ENCODE peak calls at places on chromosomes 1 and 21, in ten cellular contexts. R is prostate gland, W is lower lobe of right lung, I is heart left ventricle, C is astrocyte, V is suprapubic skin, P is breast epithelium, Y is ovary, B is transverse colon, M is hepatocyte. D is an unnamed sample.

GRCh38 chr1:31239653-31240241 is at the start of gene NKAIN1:
- DNase-seq in M (peak), R (no peak), B (no peak), Y (no peak), W (no peak), V (no peak), C (peak), P (no peak), I (no peak), D (no peak)

GRCh38 chr21:26965567-26966359 is 1.1 kb downstream of the ADAMTS5 start:
- DNase-seq in I (peak), R (no peak), C (no peak), V (peak), W (peak), Y (peak), M (peak), P (peak), B (peak), D (no peak)

GRCh38 chr1:225928186-225929175 is 4.4 kb upstream of the PYCR2 start:
- DNase-seq in I (no peak), Y (no peak), R (no peak), P (no peak), M (no peak), W (peak), V (no peak), C (no peak), B (no peak), D (no peak)

GRCh38 chr1:6260433-6260934 is 414 bp downstream of the GPR153 start:
- DNase-seq in I (peak), C (no peak), P (no peak), W (no peak), Y (peak), B (no peak), R (no peak), M (peak), V (no peak), D (no peak)

GRCh38 chr1:47755368-47755990 is 241.7 kb downstream of the TRABD2B start:
- DNase-seq in W (no peak), I (no peak), V (peak), P (peak), C (no peak), B (peak), R (no peak), Y (no peak), M (no peak), D (no peak)

GRCh38 chr1:104765115-104765514 is 1015.4 kb downstream of the AMY1C start:
- DNase-seq in M (peak), V (no peak), W (no peak), R (no peak), Y (no peak), I (no peak), C (no peak), P (no peak), B (no peak), D (no peak)

GRCh38 chr1:109912214-109912861 is 1.7 kb downstream of the CSF1 start:
- DNase-seq in Y (no peak), M (no peak), C (no peak), P (no peak), B (no peak), I (no peak), R (no peak), V (no peak), W (no peak), D (no peak)

GRCh38 chr21:20388400-20388799 is 609.8 kb upstream of the NCAM2 start:
- DNase-seq in B (no peak), M (no peak), P (no peak), V (no peak), R (no peak), C (no peak), I (no peak), W (no peak), Y (no peak), D (no peak)

GRCh38 chr1:155062702-155063411 is 683 bp upstream of the EFNA4 start:
- DNase-seq in W (peak), Y (no peak), V (no peak), I (peak), B (peak), C (no peak), P (peak), M (peak), R (peak), D (no peak)

GRCh38 chr1:15207031-15207828 is 39.8 kb upstream of the FHAD1 start:
- DNase-seq in V (no peak), P (peak), I (no peak), W (no peak), M (no peak), B (no peak), R (no peak), C (no peak), Y (no peak), D (no peak)

GRCh38 chr21:26801524-26801923 is 43.7 kb downstream of the ADAMTS1 start:
- DNase-seq in R (no peak), W (no peak), M (peak), Y (no peak), I (no peak), V (no peak), C (peak), P (no peak), B (no peak), D (no peak)

GRCh38 chr21:27571706-27572105 is 604.8 kb upstream of the ADAMTS5 start:
- DNase-seq in M (no peak), C (peak), B (no peak), P (no peak), Y (no peak), V (no peak), R (no peak), I (no peak), W (no peak), D (no peak)

GRCh38 chr1:55309053-55309452 is 93.9 kb upstream of the USP24 start:
- DNase-seq in V (no peak), C (peak), R (no peak), P (no peak), I (no peak), B (no peak), Y (no peak), W (no peak), M (no peak), D (no peak)

GRCh38 chr1:225617956-225618355 is 35.0 kb downstream of the ENAH start:
- DNase-seq in I (no peak), M (no peak), R (no peak), V (no peak), W (no peak), B (no peak), Y (no peak), P (no peak), C (no peak), D (no peak)

GRCh38 chr1:17274186-17275170 is 25.6 kb downstream of the PADI3 start:
- DNase-seq in C (no peak), I (peak), R (no peak), V (no peak), W (peak), M (peak), P (no peak), Y (no peak), B (peak), D (no peak)

GRCh38 chr21:17795084-17796036 is 23.8 kb downstream of the C21orf91 start:
- DNase-seq in C (no peak), V (no peak), Y (no peak), I (no peak), R (no peak), M (no peak), B (no peak), W (no peak), P (no peak), D (no peak)

GRCh38 chr1:90725341-90725960 is 8.3 kb upstream of the BARHL2 start:
- DNase-seq in I (no peak), Y (no peak), W (no peak), B (no peak), V (peak), P (no peak), C (no peak), R (no peak), M (no peak), D (no peak)

GRCh38 chr21:19792004-19792403 is 1206.2 kb upstream of the NCAM2 start:
- DNase-seq in I (no peak), R (no peak), Y (no peak), P (no peak), W (no peak), M (no peak), B (no peak), C (no peak), V (no peak), D (no peak)

GRCh38 chr1:232509570-232509969 is 120.4 kb downstream of the SIPA1L2 start:
- DNase-seq in Y (no peak), V (no peak), B (no peak), R (no peak), C (peak), M (no peak), I (no peak), P (no peak), W (no peak), D (no peak)

GRCh38 chr1:87284456-87285240 is 44.0 kb upstream of the LMO4 start:
- DNase-seq in P (no peak), C (peak), I (no peak), V (no peak), R (no peak), M (peak), B (no peak), Y (no peak), W (no peak), D (no peak)

DNA sequence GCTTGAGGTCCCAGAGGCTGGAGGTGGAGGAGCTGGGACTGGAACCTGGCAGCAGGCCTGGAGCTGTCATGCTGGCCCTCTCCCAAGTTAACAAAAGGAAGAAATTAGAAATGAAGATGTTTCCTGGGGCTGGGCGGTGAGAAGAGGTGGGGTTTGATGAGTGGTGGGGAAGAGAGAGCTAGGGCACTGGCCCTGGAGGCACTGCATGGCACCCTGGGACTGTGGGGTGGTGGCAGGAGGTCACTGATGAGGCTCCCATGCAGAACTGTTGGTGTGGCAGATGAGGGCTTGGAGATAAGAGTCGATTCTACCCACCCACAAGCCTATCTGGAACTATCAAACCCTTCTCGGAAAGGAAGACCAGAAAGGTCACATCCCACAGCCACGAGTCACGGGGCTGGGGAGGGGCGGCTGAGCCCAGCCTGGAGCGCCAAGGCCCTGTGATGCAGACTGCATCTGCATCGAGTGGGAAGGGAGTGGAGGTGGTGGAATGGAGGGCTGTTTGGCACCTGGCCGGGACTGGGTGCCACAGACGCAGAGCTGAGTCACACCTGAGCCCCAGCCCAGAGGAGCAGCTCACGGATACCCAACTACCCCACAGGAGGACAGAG is 29.4 kb downstream of the MRPL37 start:
- DNase-seq in B (no peak), M (no peak), P (no peak), R (no peak), V (no peak), W (no peak), Y (peak), I (no peak), C (peak), D (no peak)
- H3K27ac ChIP-seq in B (no peak), M (no peak), P (no peak), R (no peak), V (no peak), W (no peak), Y (no peak), I (no peak), C (no peak), D (no peak)

DNA sequence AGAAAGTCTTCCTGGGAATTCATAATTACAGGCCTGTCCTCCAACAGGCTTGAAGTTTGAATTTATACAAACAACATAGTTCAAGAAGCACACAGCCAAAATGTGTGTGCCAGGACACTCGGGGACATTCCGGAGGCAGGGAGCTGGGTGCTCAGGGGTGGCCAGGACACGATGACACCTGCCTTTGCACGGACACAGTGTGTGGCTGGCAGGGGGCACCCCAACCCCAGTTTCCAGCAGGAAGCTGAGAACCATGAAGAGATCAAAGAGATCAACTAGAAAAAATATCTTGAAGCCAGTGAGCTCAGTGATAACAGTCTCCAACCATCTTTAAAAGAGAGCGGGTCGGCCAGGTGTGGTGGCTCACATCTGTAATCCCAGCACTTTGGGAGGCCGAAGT is 32.5 kb upstream of the TRAPPC10 start:
- DNase-seq in I (no peak), C (no peak), V (no peak), B (no peak), P (no peak), M (no peak), W (no peak), R (no peak), Y (no peak), D (no peak)
- TF ChIP-seq CTCF in I (no peak), C (no peak), V (no peak), B (no peak), P (no peak), M (no peak), W (no peak), R (no peak), Y (no peak), D (no peak)

GRCh38 chr1:94609619-94610018 is 68.1 kb upstream of the F3 start:
- DNase-seq in R (no peak), C (no peak), M (no peak), V (no peak), W (no peak), Y (no peak), P (no peak), I (no peak), B (no peak), D (no peak)
- H3K27ac ChIP-seq in R (no peak), C (no peak), M (peak), V (no peak), W (no peak), Y (no peak), P (no peak), I (no peak), B (peak), D (no peak)

DNA sequence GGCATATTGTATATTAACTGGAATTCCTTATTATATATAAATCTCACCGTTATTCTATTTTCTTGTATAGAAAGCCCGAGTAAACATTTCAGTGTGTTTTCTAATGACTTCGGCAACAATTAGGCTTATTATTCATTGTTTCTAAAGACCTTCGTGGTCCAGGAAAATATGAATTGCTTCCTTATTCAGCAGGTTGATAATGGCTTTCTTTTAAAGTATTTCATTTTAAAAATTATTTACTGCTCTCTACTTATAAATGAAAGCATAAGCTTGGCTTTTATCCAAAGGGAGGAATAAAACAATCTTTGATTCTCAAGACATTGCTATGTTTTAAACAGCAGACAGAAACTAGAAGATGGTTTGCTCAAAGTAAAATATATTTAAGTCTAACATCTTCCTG is 198.4 kb upstream of the RGS18 start:
- DNase-seq in V (no peak), P (no peak), B (no peak), C (no peak), I (no peak), Y (no peak), M (no peak), W (no peak), R (no peak), D (no peak)
- TF ChIP-seq CTCF in V (no peak), P (no peak), B (no peak), C (no peak), I (no peak), Y (no peak), M (no peak), W (no peak), R (no peak), D (no peak)

GRCh38 chr1:38858833-38859560 is 575 bp downstream of the RRAGC start:
- DNase-seq in P (peak), V (peak), M (peak), C (peak), B (peak), Y (peak), W (peak), R (peak), I (peak), D (peak)
- H3K27ac ChIP-seq in P (peak), V (peak), M (peak), C (peak), B (peak), Y (no peak), W (peak), R (peak), I (peak), D (peak)

D was measured in thoracic aorta.